ENCODE peak calls at places on chromosome 2, in ten cellular contexts. O is lower leg skin, Z is nephron progenitor cell, F is coronary artery, X is cerebellum, R is Peyer's patch, N is posterior cingulate gyrus, U is GM20000, H is HEK293T, P is neuronal stem cell. I is an unnamed sample.

GRCh38 chr2:199977984-199978415 is 22.6 kb downstream of the MAIP1 start:
- DNase-seq in O (no peak), Z (no peak), F (no peak), X (no peak), R (no peak), N (no peak), U (no peak), H (no peak), P (no peak), I (no peak)

GRCh38 chr2:118539290-118539689 is 308.2 kb downstream of the EN1 start:
- DNase-seq in O (peak), Z (no peak), F (no peak), X (no peak), R (no peak), N (no peak), U (no peak), H (peak), P (no peak), I (no peak)

GRCh38 chr2:113157897-113158753 is 15.6 kb upstream of the PSD4 start:
- DNase-seq in O (no peak), Z (no peak), F (peak), X (no peak), R (no peak), N (no peak), U (no peak), H (no peak), P (no peak), I (no peak)

GRCh38 chr2:12835733-12836132 is 119.0 kb downstream of the TRIB2 start:
- DNase-seq in O (no peak), Z (no peak), F (no peak), X (no peak), R (no peak), N (no peak), U (no peak), H (no peak), P (no peak), I (no peak)

GRCh38 chr2:84160461-84160860 is 298.6 kb downstream of the SUCLG1 start:
- DNase-seq in O (no peak), Z (no peak), F (no peak), X (no peak), R (no peak), N (no peak), U (no peak), H (no peak), P (no peak), I (no peak)

GRCh38 chr2:113181491-113182051 is 7.8 kb downstream of the PSD4 start:
- DNase-seq in O (no peak), Z (no peak), F (no peak), X (no peak), R (no peak), N (peak), U (no peak), H (no peak), P (no peak), I (no peak)

GRCh38 chr2:120422761-120423160 is 76.8 kb downstream of the INHBB start:
- DNase-seq in O (no peak), Z (no peak), F (peak), X (no peak), R (no peak), N (no peak), U (no peak), H (no peak), P (no peak), I (no peak)

GRCh38 chr2:4214444-4215295 is 511.3 kb downstream of the DCDC2C start:
- DNase-seq in O (no peak), Z (no peak), F (no peak), X (no peak), R (no peak), N (no peak), U (no peak), H (no peak), P (no peak), I (no peak)

GRCh38 chr2:239868556-239869181 is 156.5 kb downstream of the NDUFA10 start:
- DNase-seq in O (no peak), Z (no peak), F (no peak), X (no peak), R (no peak), N (no peak), U (no peak), H (no peak), P (no peak), I (no peak)

GRCh38 chr2:144780983-144781382 is 261.1 kb upstream of the ZEB2 start:
- DNase-seq in O (no peak), Z (no peak), F (no peak), X (no peak), R (no peak), N (no peak), U (no peak), H (no peak), P (no peak), I (no peak)

GRCh38 chr2:240912878-240913809 is 7.0 kb downstream of the CROCC2 start:
- DNase-seq in O (no peak), Z (no peak), F (no peak), X (no peak), R (no peak), N (no peak), U (no peak), H (no peak), P (no peak), I (no peak)

GRCh38 chr2:191366199-191366598 is 121.0 kb downstream of the MYO1B start:
- DNase-seq in O (no peak), Z (no peak), F (no peak), X (no peak), R (no peak), N (no peak), U (no peak), H (no peak), P (no peak), I (no peak)

GRCh38 chr2:236105955-236106607 is 62.1 kb downstream of the GBX2 start:
- DNase-seq in O (no peak), Z (no peak), F (no peak), X (no peak), R (no peak), N (peak), U (no peak), H (no peak), P (no peak), I (no peak)

GRCh38 chr2:20419752-20420151 is 27.1 kb upstream of the RHOB start:
- DNase-seq in O (no peak), Z (no peak), F (no peak), X (no peak), R (no peak), N (no peak), U (no peak), H (no peak), P (no peak), I (no peak)

GRCh38 chr2:151766421-151767153 is 32.3 kb upstream of the NEB start:
- DNase-seq in O (no peak), Z (no peak), F (no peak), X (no peak), R (peak), N (no peak), U (peak), H (no peak), P (no peak), I (peak)

GRCh38 chr2:109699646-109700045 is 85.5 kb downstream of the SOWAHC start:
- DNase-seq in O (no peak), Z (no peak), F (no peak), X (no peak), R (no peak), N (no peak), U (no peak), H (no peak), P (no peak), I (no peak)

GRCh38 chr2:176763871-176764404 is 448.7 kb upstream of the HNRNPA3 start:
- DNase-seq in O (no peak), Z (no peak), F (no peak), X (no peak), R (no peak), N (no peak), U (peak), H (no peak), P (peak), I (no peak)

GRCh38 chr2:203960791-203961190 is 24.2 kb downstream of the ICOS start:
- DNase-seq in O (no peak), Z (no peak), F (no peak), X (no peak), R (no peak), N (no peak), U (no peak), H (no peak), P (no peak), I (no peak)

GRCh38 chr2:30789670-30790210 is 17.5 kb downstream of the CAPN13 start:
- DNase-seq in O (no peak), Z (no peak), F (no peak), X (no peak), R (no peak), N (no peak), U (no peak), H (no peak), P (no peak), I (no peak)

GRCh38 chr2:28602751-28603639 is 107.1 kb downstream of the PLB1 start:
- DNase-seq in O (no peak), Z (no peak), F (no peak), X (no peak), R (no peak), N (no peak), U (no peak), H (no peak), P (no peak), I (no peak)

GRCh38 chr2:85326406-85326945 is 1.3 kb downstream of the TGOLN2 start:
- DNase-seq in O (no peak), Z (no peak), F (no peak), X (no peak), R (peak), N (no peak), U (peak), H (peak), P (no peak), I (peak)

GRCh38 chr2:129611456-129611855 is 368.0 kb upstream of the RAB6C start:
- DNase-seq in O (no peak), Z (no peak), F (no peak), X (no peak), R (no peak), N (no peak), U (no peak), H (no peak), P (no peak), I (no peak)

GRCh38 chr2:28991021-28991420 is 9.9 kb downstream of the TOGARAM2 start:
- DNase-seq in O (no peak), Z (no peak), F (no peak), X (no peak), R (no peak), N (peak), U (no peak), H (no peak), P (no peak), I (no peak)

GRCh38 chr2:235171511-235172130 is 219.8 kb downstream of the SH3BP4 start:
- DNase-seq in O (no peak), Z (no peak), F (no peak), X (no peak), R (no peak), N (no peak), U (no peak), H (no peak), P (no peak), I (no peak)

GRCh38 chr2:68463287-68463877 is 3.7 kb downstream of the FBXO48 start:
- DNase-seq in O (no peak), Z (no peak), F (no peak), X (peak), R (no peak), N (no peak), U (peak), H (peak), P (peak), I (peak)

GRCh38 chr2:113105047-113105446 is 22.4 kb upstream of the IL1RN start:
- DNase-seq in O (no peak), Z (no peak), F (peak), X (no peak), R (no peak), N (no peak), U (no peak), H (no peak), P (no peak), I (no peak)

GRCh38 chr2:216478151-216478550 is 20.5 kb upstream of the RPL37A start:
- DNase-seq in O (no peak), Z (no peak), F (no peak), X (no peak), R (no peak), N (no peak), U (no peak), H (no peak), P (no peak), I (no peak)

GRCh38 chr2:36507408-36507812 is 90.6 kb downstream of the FEZ2 start:
- DNase-seq in O (peak), Z (peak), F (no peak), X (peak), R (no peak), N (no peak), U (peak), H (peak), P (peak), I (peak)

GRCh38 chr2:3222636-3223035 is 155.0 kb downstream of the EIPR1 start:
- DNase-seq in O (no peak), Z (no peak), F (no peak), X (no peak), R (no peak), N (no peak), U (peak), H (no peak), P (no peak), I (no peak)

GRCh38 chr2:184006998-184007397 is 591.3 kb upstream of the ZNF804A start:
- DNase-seq in O (no peak), Z (no peak), F (no peak), X (no peak), R (no peak), N (no peak), U (no peak), H (no peak), P (no peak), I (no peak)

GRCh38 chr2:39871291-39871761 is 92.3 kb upstream of the THUMPD2 start:
- DNase-seq in O (peak), Z (no peak), F (no peak), X (peak), R (no peak), N (peak), U (no peak), H (no peak), P (no peak), I (no peak)

GRCh38 chr2:200616193-200616592 is 30.4 kb downstream of the AOX1 start:
- DNase-seq in O (no peak), Z (no peak), F (no peak), X (no peak), R (no peak), N (no peak), U (peak), H (no peak), P (no peak), I (no peak)

GRCh38 chr2:1987379-1987778 is 243.1 kb upstream of the PXDN start:
- DNase-seq in O (no peak), Z (no peak), F (no peak), X (peak), R (no peak), N (no peak), U (no peak), H (no peak), P (no peak), I (no peak)

GRCh38 chr2:158825021-158825420 is 29.9 kb downstream of the DAPL1 start:
- DNase-seq in O (no peak), Z (no peak), F (no peak), X (no peak), R (no peak), N (no peak), U (no peak), H (no peak), P (no peak), I (no peak)

GRCh38 chr2:198325359-198325758 is 521.0 kb downstream of the PLCL1 start:
- DNase-seq in O (no peak), Z (no peak), F (no peak), X (no peak), R (no peak), N (no peak), U (no peak), H (no peak), P (no peak), I (no peak)

GRCh38 chr2:128363991-128364390 is 45.3 kb upstream of the HS6ST1 start:
- DNase-seq in O (no peak), Z (no peak), F (no peak), X (no peak), R (no peak), N (peak), U (no peak), H (no peak), P (no peak), I (no peak)

GRCh38 chr2:182767578-182767977 is 51.5 kb downstream of the DNAJC10 start:
- DNase-seq in O (no peak), Z (no peak), F (no peak), X (peak), R (no peak), N (no peak), U (peak), H (peak), P (no peak), I (no peak)

GRCh38 chr2:45962522-45962921 is 311.0 kb downstream of the PRKCE start:
- DNase-seq in O (peak), Z (no peak), F (peak), X (peak), R (no peak), N (no peak), U (no peak), H (no peak), P (no peak), I (no peak)